ENCODE peak calls at places on chromosomes 11 and 22, in six cellular contexts. F is lower lobe of right lung, W is tibial artery, O is adrenal gland, L is IMR-90, G is body of pancreas. K is an unnamed sample.

GRCh38 chr11:102883132-102883531 is 8.3 kb upstream of the MMP12 start:
- DNase-seq in L (no peak), G (no peak), O (no peak), F (no peak), W (no peak), K (no peak)

GRCh38 chr11:9990221-9990973 is 303.6 kb downstream of the SBF2 start:
- DNase-seq in L (peak; percentile 37), F (no peak), W (no peak), O (no peak), G (no peak), K (no peak)

GRCh38 chr22:33539902-33540751 is 380.1 kb downstream of the LARGE1 start:
- DNase-seq in F (peak; percentile 69), G (peak; percentile 92), O (peak; percentile 83), W (peak; percentile 83), L (peak; percentile 5), K (peak; percentile 58)

GRCh38 chr11:73196576-73196975 is 21.5 kb upstream of the P2RY2 start:
- DNase-seq in F (no peak), O (no peak), W (no peak), G (no peak), L (no peak), K (no peak)

GRCh38 chr11:103433380-103433779 is 324.2 kb downstream of the DYNC2H1 start:
- DNase-seq in L (peak; percentile 94), O (no peak), G (no peak), W (no peak), F (no peak), K (no peak)

GRCh38 chr11:113167599-113167998 is 146.8 kb upstream of the TTC12 start:
- DNase-seq in F (no peak), O (no peak), L (no peak), G (no peak), W (no peak), K (peak; percentile 25)

GRCh38 chr11:65423516-65424199 is 1.1 kb downstream of the NEAT1 start:
- DNase-seq in W (peak; percentile 24), O (peak; percentile 57), L (peak; percentile 32), F (no peak), G (peak; percentile 41), K (peak; percentile 20)

GRCh38 chr22:50711446-50712340 is 26.3 kb upstream of the ACR start:
- DNase-seq in W (no peak), F (peak; percentile 34), L (no peak), O (no peak), G (no peak), K (peak; percentile 10)

GRCh38 chr11:18754308-18754707 is 28.3 kb upstream of the IGSF22 start:
- DNase-seq in F (no peak), G (no peak), L (peak; percentile 52), W (no peak), O (no peak), K (no peak)

GRCh38 chr11:18750944-18751343 is 25.0 kb upstream of the IGSF22 start:
- DNase-seq in F (no peak), W (no peak), L (no peak), G (no peak), O (no peak), K (no peak)

GRCh38 chr11:18748766-18749375 is 22.9 kb upstream of the IGSF22 start:
- DNase-seq in L (peak; percentile 37), W (no peak), F (no peak), G (no peak), O (no peak), K (no peak)

GRCh38 chr11:18752502-18752901 is 26.5 kb upstream of the IGSF22 start:
- DNase-seq in G (no peak), L (no peak), O (no peak), F (no peak), W (no peak), K (no peak)

DNA sequence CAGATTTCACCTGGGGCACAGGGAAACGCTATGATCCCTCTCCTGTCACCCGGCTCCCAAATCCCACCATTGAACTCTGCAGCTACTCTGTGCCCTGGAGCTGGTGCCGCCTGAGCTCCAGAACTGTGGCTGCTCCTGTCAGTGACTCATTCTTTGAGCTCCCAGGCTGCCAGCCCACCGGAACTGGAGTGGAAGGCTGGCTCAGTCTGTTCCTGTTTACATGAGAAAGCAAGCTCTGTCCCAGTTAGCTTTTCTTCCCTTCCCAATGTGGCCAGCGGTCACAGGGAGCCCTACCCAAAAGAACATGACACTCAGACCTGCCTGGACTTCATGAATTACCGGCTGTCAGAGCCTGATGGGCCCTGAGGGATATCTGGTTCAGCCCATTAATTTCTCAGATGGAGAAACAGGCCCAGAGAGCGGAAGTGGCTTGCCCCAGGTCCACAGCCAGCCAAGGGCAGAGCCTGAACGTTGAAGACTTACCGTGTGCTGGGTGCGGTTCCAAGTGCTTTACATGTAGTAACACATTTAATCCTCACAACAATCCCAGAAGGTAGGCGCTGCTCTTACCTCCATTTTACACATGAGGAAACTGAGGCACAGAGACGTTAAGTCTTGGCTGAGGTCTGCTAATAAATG is 23.8 kb upstream of the IGSF22 start:
- DNase-seq in L (peak; percentile 75), O (peak; percentile 84), W (peak; percentile 48), G (peak; percentile 59), F (no peak), K (no peak)
- TF ChIP-seq CTCF in L (no peak), O (no peak), W (no peak), G (no peak), F (no peak), K (no peak)

DNA sequence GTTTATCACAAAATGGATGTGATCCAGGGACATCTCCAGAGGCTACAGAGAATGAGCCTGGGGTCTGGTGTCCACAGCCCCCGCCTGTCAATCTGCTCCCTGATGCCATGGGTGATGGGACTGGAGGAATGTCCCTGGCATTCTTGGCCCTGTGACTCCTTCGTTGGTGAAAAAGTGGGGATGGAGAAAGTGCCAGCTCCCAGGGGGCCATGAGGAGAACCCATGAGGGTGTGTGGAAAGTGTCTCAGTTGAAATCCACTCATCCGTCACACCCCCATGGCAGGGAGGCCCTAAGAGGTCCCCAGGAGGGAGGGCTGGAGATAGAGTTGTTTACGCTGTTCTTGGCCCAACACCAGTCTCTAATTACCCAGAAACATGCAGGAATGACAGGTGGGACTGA is 322.0 kb downstream of the CTTN start:
- DNase-seq in G (no peak), O (no peak), L (no peak), F (peak; percentile 1), W (no peak), K (no peak)
- H3K9me3 ChIP-seq in G (no peaks in the 10 kb centered on the region), O (no peaks in the 10 kb centered on the region), L (no peaks in the 10 kb centered on the region), F (no peaks in the 10 kb centered on the region), W (no peaks in the 10 kb centered on the region), K (no peaks in the 10 kb centered on the region)

DNA sequence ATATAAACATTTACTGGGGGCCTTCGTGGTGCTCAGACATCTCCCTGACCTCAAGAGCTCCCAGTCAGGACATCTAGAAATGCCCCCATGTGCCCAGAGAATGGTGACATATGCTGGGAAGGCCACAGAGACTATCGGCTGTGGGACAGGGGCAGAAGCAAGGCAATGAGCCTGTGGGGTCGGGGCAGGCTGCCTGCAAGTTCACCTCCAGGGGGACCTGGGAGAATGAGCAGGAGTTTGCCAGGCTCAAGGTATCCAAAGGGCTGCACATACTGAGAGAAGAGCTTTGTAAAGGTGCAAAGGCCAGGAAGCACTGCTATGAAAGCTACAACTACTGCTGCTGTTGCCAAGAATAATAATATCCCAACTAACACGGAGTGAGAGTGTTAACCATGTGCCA is 233.9 kb downstream of the TENM4 start:
- DNase-seq in W (no peak), G (no peak), O (no peak), L (no peak), F (no peak), K (no peak)
- H3K27ac ChIP-seq in W (no peak overlapping the region), G (no peak overlapping the region), O (no peak overlapping the region), L (no peak overlapping the region), F (no peak overlapping the region), K (no peak overlapping the region)

GRCh38 chr11:124745270-124745834 is 5.6 kb downstream of the NRGN start:
- DNase-seq in W (no peak), F (no peak), G (no peak), L (no peak), O (no peak), K (no peak)
- TF ChIP-seq CTCF in W (no peak), F (no peak), G (no peak), L (no peak), O (no peak), K (no peak)

GRCh38 chr11:2594267-2594666 is 105.5 kb downstream of the KCNQ1OT1 start:
- DNase-seq in F (no peak), O (no peak), G (no peak), L (no peak), W (no peak), K (no peak)

GRCh38 chr11:2592559-2593392 is 107.0 kb downstream of the KCNQ1OT1 start:
- DNase-seq in O (no peak), G (no peak), W (no peak), F (peak; percentile 30), L (no peak), K (no peak)

GRCh38 chr11:2595205-2595604 is 104.6 kb downstream of the KCNQ1OT1 start:
- DNase-seq in W (no peak), L (no peak), F (no peak), O (no peak), G (no peak), K (no peak)

GRCh38 chr11:2591805-2592204 is 108.0 kb downstream of the KCNQ1OT1 start:
- DNase-seq in L (no peak), G (no peak), F (no peak), W (no peak), O (no peak), K (no peak)

DNA sequence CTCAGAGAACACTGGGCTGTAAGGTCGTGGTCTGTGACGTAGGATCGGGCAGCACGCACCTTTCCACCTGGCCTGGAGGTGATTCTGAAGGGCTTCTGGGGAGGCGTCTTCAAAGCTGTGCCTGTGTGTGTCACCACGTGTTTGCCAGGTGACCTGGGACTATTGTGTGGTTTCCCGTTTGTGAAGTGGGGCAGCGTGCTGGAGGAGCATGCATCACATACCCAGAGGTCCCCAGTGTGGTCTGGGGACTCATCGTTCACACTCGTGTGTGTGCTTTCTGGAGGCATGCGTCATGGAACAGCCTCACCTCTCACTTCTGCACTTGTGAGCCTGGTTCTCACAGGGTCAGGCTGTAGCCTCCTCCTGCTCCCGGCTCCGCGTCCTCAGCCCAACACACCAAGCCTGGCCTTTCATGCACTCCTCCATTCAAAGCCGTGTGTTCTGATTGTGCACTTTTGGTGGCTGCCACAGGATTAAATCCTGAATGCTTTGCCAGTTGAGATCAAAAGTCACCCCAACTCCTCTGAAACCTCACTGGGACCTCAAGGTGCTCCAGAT is 106.3 kb downstream of the KCNQ1OT1 start:
- DNase-seq in G (no peak), O (no peak), F (peak; percentile 29), L (no peak), W (no peak), K (no peak)
- H3K9me3 ChIP-seq in G (no peaks in the 10 kb centered on the region), O (no peaks in the 10 kb centered on the region), F (peaks cover 9% of the 10 kb centered on the region), L (peaks cover 4% of the 10 kb centered on the region), W (peaks cover 3% of the 10 kb centered on the region), K (peaks cover 14% of the 10 kb centered on the region)

DNA sequence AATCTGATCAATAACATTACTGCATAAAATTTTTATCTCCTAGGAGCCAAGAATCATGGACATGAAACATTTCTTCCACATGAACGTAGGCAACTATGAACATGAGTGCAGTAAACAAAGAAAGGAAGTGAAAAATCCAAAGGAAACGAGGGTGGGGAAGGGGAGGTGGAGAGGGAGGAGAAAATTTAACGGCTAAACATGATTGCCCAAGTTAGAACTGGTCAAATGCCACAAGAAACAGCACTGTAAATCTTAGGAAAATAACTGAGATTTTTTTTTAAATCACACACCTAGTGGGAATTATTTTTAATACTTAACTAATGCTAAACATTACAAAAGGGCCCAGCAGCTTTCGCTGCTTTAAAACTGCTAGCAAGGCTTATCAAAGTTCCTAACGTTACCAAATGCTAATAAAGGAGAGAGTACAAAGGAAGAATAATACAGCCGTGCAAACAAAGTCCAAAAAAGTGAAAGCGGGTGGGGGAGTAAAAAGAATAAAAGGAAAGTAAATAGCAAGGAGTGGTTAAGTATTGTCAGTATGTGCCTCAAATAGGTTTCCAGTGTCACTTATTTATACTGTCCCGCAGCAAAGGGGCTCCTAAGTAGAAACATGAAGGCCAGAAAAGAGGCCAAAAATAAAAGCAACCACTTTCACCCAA is 13.7 kb downstream of the NARS2 start:
- DNase-seq in W (no peak), O (no peak), L (no peak), F (no peak), G (no peak), K (no peak)
- H3K27ac ChIP-seq in W (peak overlapping the region; percentile 53), O (peak overlapping the region; percentile 25), L (peak overlapping the region; percentile 71), F (peak overlapping the region; percentile 67), G (no peak overlapping the region), K (peak overlapping the region; percentile 71)